ENCODE peak calls at places on chromosome 15, in seven cellular contexts. One of them, this sample, is unnamed.

GRCh38 chr15:25180606-25181289 is 226.0 kb downstream of the SNRPN start:
- DNase-seq in upper lobe of right lung: peak; percentile 38
- DNase-seq in dorsolateral prefrontal cortex: peak; percentile 27
- DNase-seq in HCT116: no peak
- DNase-seq in tibial artery: peak; percentile 23
- DNase-seq in pancreas: no peak
- DNase-seq in brain microvascular endothelial cell: no peak
- DNase-seq in this sample: peak; percentile 9

GRCh38 chr15:22960587-22960986 is 19.6 kb downstream of the CYFIP1 start:
- DNase-seq in upper lobe of right lung: no peak
- DNase-seq in dorsolateral prefrontal cortex: no peak
- DNase-seq in HCT116: no peak
- DNase-seq in tibial artery: no peak
- DNase-seq in pancreas: no peak
- DNase-seq in brain microvascular endothelial cell: no peak
- DNase-seq in this sample: no peak

GRCh38 chr15:60760646-60761504 is 281.9 kb upstream of the ICE2 start:
- DNase-seq in upper lobe of right lung: no peak
- DNase-seq in dorsolateral prefrontal cortex: no peak
- DNase-seq in HCT116: no peak
- DNase-seq in tibial artery: no peak
- DNase-seq in pancreas: no peak
- DNase-seq in brain microvascular endothelial cell: peak; percentile 45
- DNase-seq in this sample: no peak

GRCh38 chr15:25501828-25502446 is 63.1 kb upstream of the UBE3A start:
- DNase-seq in upper lobe of right lung: no peak
- DNase-seq in dorsolateral prefrontal cortex: no peak
- DNase-seq in HCT116: peak; percentile 27
- DNase-seq in tibial artery: no peak
- DNase-seq in pancreas: no peak
- DNase-seq in brain microvascular endothelial cell: peak; percentile 12
- DNase-seq in this sample: no peak

GRCh38 chr15:70508561-70509281 is 254.6 kb downstream of the UACA start:
- DNase-seq in upper lobe of right lung: no peak
- DNase-seq in dorsolateral prefrontal cortex: no peak
- DNase-seq in HCT116: no peak
- DNase-seq in tibial artery: no peak
- DNase-seq in pancreas: no peak
- DNase-seq in brain microvascular endothelial cell: peak; percentile 94
- DNase-seq in this sample: peak; percentile 73

GRCh38 chr15:40536501-40536900 is 28.3 kb downstream of the CCDC32 start:
- DNase-seq in upper lobe of right lung: no peak
- DNase-seq in dorsolateral prefrontal cortex: no peak
- DNase-seq in HCT116: no peak
- DNase-seq in tibial artery: no peak
- DNase-seq in pancreas: no peak
- DNase-seq in brain microvascular endothelial cell: peak; percentile 51
- DNase-seq in this sample: no peak

GRCh38 chr15:100596792-100597191 is 5.2 kb downstream of the LINS1 start:
- DNase-seq in upper lobe of right lung: no peak
- DNase-seq in dorsolateral prefrontal cortex: no peak
- DNase-seq in HCT116: no peak
- DNase-seq in tibial artery: no peak
- DNase-seq in pancreas: no peak
- DNase-seq in brain microvascular endothelial cell: no peak
- DNase-seq in this sample: peak; percentile 61

GRCh38 chr15:99226802-99227201 is 22.6 kb downstream of the TTC23 start:
- DNase-seq in upper lobe of right lung: no peak
- DNase-seq in dorsolateral prefrontal cortex: no peak
- DNase-seq in HCT116: no peak
- DNase-seq in tibial artery: no peak
- DNase-seq in pancreas: no peak
- DNase-seq in brain microvascular endothelial cell: no peak
- DNase-seq in this sample: no peak

GRCh38 chr15:40471105-40471777 is 457 bp downstream of the CHST14 start:
- DNase-seq in upper lobe of right lung: peak; percentile 70
- DNase-seq in dorsolateral prefrontal cortex: no peak
- DNase-seq in HCT116: no peak
- DNase-seq in tibial artery: peak; percentile 72
- DNase-seq in pancreas: peak; percentile 64
- DNase-seq in brain microvascular endothelial cell: no peak
- DNase-seq in this sample: no peak

GRCh38 chr15:27028836-27029482 is 58.0 kb downstream of the GABRG3 start:
- DNase-seq in upper lobe of right lung: no peak
- DNase-seq in dorsolateral prefrontal cortex: peak; percentile 82
- DNase-seq in HCT116: no peak
- DNase-seq in tibial artery: no peak
- DNase-seq in pancreas: no peak
- DNase-seq in brain microvascular endothelial cell: no peak
- DNase-seq in this sample: no peak

GRCh38 chr15:40091861-40092415 is 16.7 kb downstream of the BMF start:
- DNase-seq in upper lobe of right lung: no peak
- DNase-seq in dorsolateral prefrontal cortex: no peak
- DNase-seq in HCT116: no peak
- DNase-seq in tibial artery: peak; percentile 17
- DNase-seq in pancreas: no peak
- DNase-seq in brain microvascular endothelial cell: no peak
- DNase-seq in this sample: no peak

GRCh38 chr15:40108061-40108854 is 421 bp downstream of the BMF start:
- DNase-seq in upper lobe of right lung: peak; percentile 79
- DNase-seq in dorsolateral prefrontal cortex: no peak
- DNase-seq in HCT116: no peak
- DNase-seq in tibial artery: peak; percentile 94
- DNase-seq in pancreas: peak; percentile 83
- DNase-seq in brain microvascular endothelial cell: no peak
- DNase-seq in this sample: peak; percentile 62

GRCh38 chr15:53978248-53978906 is at the start of gene UNC13C:
- DNase-seq in upper lobe of right lung: peak; percentile 64
- DNase-seq in dorsolateral prefrontal cortex: peak; percentile 69
- DNase-seq in HCT116: no peak
- DNase-seq in tibial artery: peak; percentile 70
- DNase-seq in pancreas: peak; percentile 70
- DNase-seq in brain microvascular endothelial cell: peak; percentile 7
- DNase-seq in this sample: peak; percentile 46

GRCh38 chr15:78241017-78241416 is 6.7 kb upstream of the ACSBG1 start:
- DNase-seq in upper lobe of right lung: peak; percentile 92
- DNase-seq in dorsolateral prefrontal cortex: peak; percentile 90
- DNase-seq in HCT116: peak; percentile 63
- DNase-seq in tibial artery: peak; percentile 86
- DNase-seq in pancreas: peak; percentile 96
- DNase-seq in brain microvascular endothelial cell: peak; percentile 77
- DNase-seq in this sample: peak; percentile 87

GRCh38 chr15:32866486-32867312 is 148.9 kb downstream of the GREM1 start:
- DNase-seq in upper lobe of right lung: no peak
- DNase-seq in dorsolateral prefrontal cortex: no peak
- DNase-seq in HCT116: no peak
- DNase-seq in tibial artery: no peak
- DNase-seq in pancreas: no peak
- DNase-seq in brain microvascular endothelial cell: no peak
- DNase-seq in this sample: no peak

GRCh38 chr15:23483821-23484299 is 36.8 kb upstream of the GOLGA6L2 start:
- DNase-seq in upper lobe of right lung: no peak
- DNase-seq in dorsolateral prefrontal cortex: no peak
- DNase-seq in HCT116: no peak
- DNase-seq in tibial artery: no peak
- DNase-seq in pancreas: no peak
- DNase-seq in brain microvascular endothelial cell: no peak
- DNase-seq in this sample: no peak

GRCh38 chr15:88255496-88256171 is 905 bp downstream of the NTRK3 start:
- DNase-seq in upper lobe of right lung: peak; percentile 70
- DNase-seq in dorsolateral prefrontal cortex: no peak
- DNase-seq in HCT116: no peak
- DNase-seq in tibial artery: peak; percentile 80
- DNase-seq in pancreas: peak; percentile 71
- DNase-seq in brain microvascular endothelial cell: peak; percentile 1
- DNase-seq in this sample: no peak

GRCh38 chr15:48645558-48646330 is at the start of gene FBN1:
- DNase-seq in upper lobe of right lung: peak; percentile 66
- DNase-seq in dorsolateral prefrontal cortex: peak; percentile 85
- DNase-seq in HCT116: no peak
- DNase-seq in tibial artery: peak; percentile 91
- DNase-seq in pancreas: peak; percentile 65
- DNase-seq in brain microvascular endothelial cell: peak; percentile 93
- DNase-seq in this sample: peak; percentile 46

GRCh38 chr15:99443768-99444446 is 121.9 kb upstream of the MEF2A start:
- DNase-seq in upper lobe of right lung: peak; percentile 42
- DNase-seq in dorsolateral prefrontal cortex: no peak
- DNase-seq in HCT116: no peak
- DNase-seq in tibial artery: peak; percentile 70
- DNase-seq in pancreas: peak; percentile 36
- DNase-seq in brain microvascular endothelial cell: no peak
- DNase-seq in this sample: no peak

GRCh38 chr15:75809986-75810750 is 33.1 kb upstream of the UBE2Q2 start:
- DNase-seq in upper lobe of right lung: no peak
- DNase-seq in dorsolateral prefrontal cortex: no peak
- DNase-seq in HCT116: peak; percentile 45
- DNase-seq in tibial artery: no peak
- DNase-seq in pancreas: no peak
- DNase-seq in brain microvascular endothelial cell: no peak
- DNase-seq in this sample: no peak

GRCh38 chr15:91942676-91943417 is 89.3 kb downstream of the SLCO3A1 start:
- DNase-seq in upper lobe of right lung: peak; percentile 81
- DNase-seq in dorsolateral prefrontal cortex: no peak
- DNase-seq in HCT116: peak; percentile 28
- DNase-seq in tibial artery: peak; percentile 92
- DNase-seq in pancreas: no peak
- DNase-seq in brain microvascular endothelial cell: peak; percentile 19
- DNase-seq in this sample: peak; percentile 86
- H3K4me3 ChIP-seq in upper lobe of right lung: peak overlapping the region; percentile 14
- H3K4me3 ChIP-seq in dorsolateral prefrontal cortex: peak overlapping the region; percentile 6
- H3K4me3 ChIP-seq in HCT116: peak overlapping the region; percentile 27
- H3K4me3 ChIP-seq in tibial artery: no peak overlapping the region
- H3K4me3 ChIP-seq in pancreas: no peak overlapping the region
- H3K4me3 ChIP-seq in brain microvascular endothelial cell: no peak overlapping the region
- H3K4me3 ChIP-seq in this sample: peak overlapping the region; percentile 23

DNA sequence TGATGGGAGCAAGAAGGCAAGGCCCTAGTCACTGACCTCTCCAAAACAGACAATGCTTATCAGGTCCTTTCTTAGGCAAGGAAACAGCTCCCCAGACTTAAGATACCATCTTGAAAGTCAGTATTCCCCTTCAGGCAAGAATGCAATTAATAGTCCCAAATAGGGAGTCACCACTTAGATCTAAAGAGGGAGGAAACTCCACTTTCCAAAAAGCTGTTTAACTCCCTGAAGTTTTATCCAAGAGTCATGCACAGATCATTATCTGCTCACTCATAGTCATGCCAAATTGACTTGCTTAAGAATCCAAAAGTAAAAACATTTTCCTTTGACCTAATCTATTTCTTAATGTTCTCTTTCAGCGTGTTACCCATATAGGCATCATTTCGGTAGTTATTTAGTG is 2.2 kb downstream of the LDHAL6B start:
- DNase-seq in upper lobe of right lung: no peak
- DNase-seq in dorsolateral prefrontal cortex: no peak
- DNase-seq in HCT116: no peak
- DNase-seq in tibial artery: no peak
- DNase-seq in pancreas: no peak
- DNase-seq in brain microvascular endothelial cell: no peak
- DNase-seq in this sample: no peak
- TF ChIP-seq CTCF in upper lobe of right lung: no peak
- TF ChIP-seq CTCF in dorsolateral prefrontal cortex: no peak
- TF ChIP-seq CTCF in HCT116: no peak
- TF ChIP-seq CTCF in tibial artery: no peak
- TF ChIP-seq CTCF in pancreas: no peak
- TF ChIP-seq CTCF in brain microvascular endothelial cell: no peak
- TF ChIP-seq CTCF in this sample: no peak

DNA sequence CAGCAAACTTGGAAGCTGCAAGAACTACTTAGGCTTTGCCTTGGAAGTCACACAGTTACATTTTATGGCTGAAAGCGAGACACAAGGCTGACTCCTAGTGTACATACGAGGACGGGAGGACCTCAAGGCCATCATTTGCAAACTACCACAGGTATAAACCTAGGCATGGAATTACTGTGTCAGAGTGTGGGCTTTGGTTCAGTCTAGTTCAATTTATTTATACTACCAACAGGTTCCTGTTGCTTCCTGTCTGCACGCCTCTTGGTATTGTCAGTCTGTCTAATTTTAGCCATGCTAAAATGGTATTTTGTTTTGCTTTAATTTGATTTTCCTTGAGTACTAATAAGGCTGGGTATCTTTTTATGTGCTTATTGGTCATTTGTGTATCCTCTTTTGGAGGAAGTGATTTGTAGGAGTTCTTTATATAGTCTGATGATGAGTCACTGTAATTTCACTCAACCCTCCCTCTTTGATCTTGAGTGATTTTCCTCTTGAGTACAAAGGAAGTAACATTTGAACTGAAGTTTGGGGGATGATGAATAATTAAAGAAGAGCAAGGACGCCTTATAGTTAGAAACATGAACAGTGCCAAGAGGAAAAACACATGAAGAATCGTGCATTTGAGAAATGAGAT is 8.2 kb downstream of the ANKRD34C start:
- DNase-seq in upper lobe of right lung: no peak
- DNase-seq in dorsolateral prefrontal cortex: no peak
- DNase-seq in HCT116: no peak
- DNase-seq in tibial artery: no peak
- DNase-seq in pancreas: no peak
- DNase-seq in brain microvascular endothelial cell: no peak
- DNase-seq in this sample: no peak
- H3K27me3 ChIP-seq in upper lobe of right lung: peaks cover 6% of the 10 kb centered on the region
- H3K27me3 ChIP-seq in dorsolateral prefrontal cortex: peaks cover 4% of the 10 kb centered on the region
- H3K27me3 ChIP-seq in HCT116: peaks cover 10% of the 10 kb centered on the region
- H3K27me3 ChIP-seq in tibial artery: no peaks in the 10 kb centered on the region
- H3K27me3 ChIP-seq in pancreas: no peaks in the 10 kb centered on the region
- H3K27me3 ChIP-seq in brain microvascular endothelial cell: no peaks in the 10 kb centered on the region
- H3K27me3 ChIP-seq in this sample: peaks cover 18% of the 10 kb centered on the region

GRCh38 chr15:90751300-90751825 is 34.2 kb downstream of the BLM start:
- DNase-seq in upper lobe of right lung: no peak
- DNase-seq in dorsolateral prefrontal cortex: no peak
- DNase-seq in HCT116: no peak
- DNase-seq in tibial artery: no peak
- DNase-seq in pancreas: no peak
- DNase-seq in brain microvascular endothelial cell: no peak
- DNase-seq in this sample: no peak
- H3K4me3 ChIP-seq in upper lobe of right lung: no peak overlapping the region
- H3K4me3 ChIP-seq in dorsolateral prefrontal cortex: peak overlapping the region; percentile 59
- H3K4me3 ChIP-seq in HCT116: no peak overlapping the region
- H3K4me3 ChIP-seq in tibial artery: no peak overlapping the region
- H3K4me3 ChIP-seq in pancreas: no peak overlapping the region
- H3K4me3 ChIP-seq in brain microvascular endothelial cell: no peak overlapping the region
- H3K4me3 ChIP-seq in this sample: no peak overlapping the region

GRCh38 chr15:68794869-68795268 is 25.8 kb downstream of the ANP32A start:
- DNase-seq in upper lobe of right lung: no peak
- DNase-seq in dorsolateral prefrontal cortex: no peak
- DNase-seq in HCT116: no peak
- DNase-seq in tibial artery: no peak
- DNase-seq in pancreas: no peak
- DNase-seq in brain microvascular endothelial cell: no peak
- DNase-seq in this sample: no peak
- TF ChIP-seq CTCF in upper lobe of right lung: no peak
- TF ChIP-seq CTCF in dorsolateral prefrontal cortex: no peak
- TF ChIP-seq CTCF in HCT116: no peak
- TF ChIP-seq CTCF in tibial artery: no peak
- TF ChIP-seq CTCF in pancreas: no peak
- TF ChIP-seq CTCF in brain microvascular endothelial cell: peak; percentile 26
- TF ChIP-seq CTCF in this sample: no peak

DNA sequence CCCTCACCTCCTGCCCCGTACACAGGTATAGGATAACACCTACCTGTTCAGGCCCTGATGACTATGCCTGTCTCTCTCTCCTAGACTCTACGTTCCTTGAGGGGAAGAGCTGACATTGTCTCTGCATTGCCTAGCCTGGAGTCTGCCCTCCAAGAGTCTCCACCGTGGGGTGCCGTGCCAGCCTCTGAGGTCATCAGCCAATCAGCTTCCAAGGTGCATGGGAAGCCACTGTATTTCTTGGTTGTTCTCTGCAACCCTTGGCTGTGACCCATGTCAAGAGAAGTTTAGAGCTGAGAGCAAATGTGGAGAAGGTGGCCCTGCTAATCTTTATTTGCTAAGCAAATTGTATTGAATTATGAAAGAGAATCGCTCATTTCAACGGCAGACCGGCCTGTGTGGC is 182.4 kb downstream of the MEGF11 start:
- DNase-seq in upper lobe of right lung: no peak
- DNase-seq in dorsolateral prefrontal cortex: no peak
- DNase-seq in HCT116: no peak
- DNase-seq in tibial artery: no peak
- DNase-seq in pancreas: no peak
- DNase-seq in brain microvascular endothelial cell: no peak
- DNase-seq in this sample: no peak
- H3K27me3 ChIP-seq in upper lobe of right lung: no peaks in the 10 kb centered on the region
- H3K27me3 ChIP-seq in dorsolateral prefrontal cortex: no peaks in the 10 kb centered on the region
- H3K27me3 ChIP-seq in HCT116: no peaks in the 10 kb centered on the region
- H3K27me3 ChIP-seq in tibial artery: peaks cover 12% of the 10 kb centered on the region
- H3K27me3 ChIP-seq in pancreas: no peaks in the 10 kb centered on the region
- H3K27me3 ChIP-seq in brain microvascular endothelial cell: peaks cover 4% of the 10 kb centered on the region
- H3K27me3 ChIP-seq in this sample: no peaks in the 10 kb centered on the region

This sample was measured in lower lobe of right lung.